ENCODE peak calls at places on chromosomes 4 and X, in five cellular contexts. One of them, this sample, is unnamed.

GRCh38 chrX:137166591-137166990 is 132.8 kb upstream of the GPR101 start:
- DNase-seq in astrocyte: no peak
- DNase-seq in stromal cell of bone marrow: no peak
- DNase-seq in foreskin keratinocyte: no peak
- DNase-seq in GM12892: no peak
- DNase-seq in this sample: no peak

GRCh38 chr4:155759372-155760252 is 791 bp downstream of the GUCY1B1 start:
- DNase-seq in stromal cell of bone marrow: no peak
- DNase-seq in astrocyte: no peak
- DNase-seq in foreskin keratinocyte: no peak
- DNase-seq in GM12892: no peak
- DNase-seq in this sample: no peak

GRCh38 chr4:38145741-38146140 is 185.5 kb downstream of the PTTG2 start:
- DNase-seq in astrocyte: peak
- DNase-seq in GM12892: no peak
- DNase-seq in foreskin keratinocyte: no peak
- DNase-seq in stromal cell of bone marrow: no peak
- DNase-seq in this sample: no peak

GRCh38 chr4:159307929-159308328 is 205.1 kb downstream of the RAPGEF2 start:
- DNase-seq in foreskin keratinocyte: no peak
- DNase-seq in stromal cell of bone marrow: no peak
- DNase-seq in astrocyte: no peak
- DNase-seq in GM12892: no peak
- DNase-seq in this sample: no peak

GRCh38 chrX:132092439-132093065 is 35.3 kb downstream of the FRMD7 start:
- DNase-seq in stromal cell of bone marrow: peak
- DNase-seq in foreskin keratinocyte: no peak
- DNase-seq in GM12892: peak
- DNase-seq in astrocyte: peak
- DNase-seq in this sample: peak

GRCh38 chr4:165343353-165344191 is 16.1 kb downstream of the MSMO1 start:
- DNase-seq in foreskin keratinocyte: no peak
- DNase-seq in astrocyte: no peak
- DNase-seq in stromal cell of bone marrow: no peak
- DNase-seq in GM12892: no peak
- DNase-seq in this sample: no peak

GRCh38 chrX:136619889-136620505 is 28.0 kb upstream of the CD40LG start:
- DNase-seq in astrocyte: no peak
- DNase-seq in GM12892: no peak
- DNase-seq in stromal cell of bone marrow: no peak
- DNase-seq in foreskin keratinocyte: no peak
- DNase-seq in this sample: no peak

GRCh38 chrX:15606064-15606590 is 5.4 kb upstream of the ACE2 start:
- DNase-seq in foreskin keratinocyte: no peak
- DNase-seq in astrocyte: no peak
- DNase-seq in GM12892: no peak
- DNase-seq in stromal cell of bone marrow: no peak
- DNase-seq in this sample: no peak

GRCh38 chrX:151871244-151871643 is 41.4 kb upstream of the MAGEA4 start:
- DNase-seq in astrocyte: peak
- DNase-seq in foreskin keratinocyte: peak
- DNase-seq in stromal cell of bone marrow: peak
- DNase-seq in GM12892: no peak
- DNase-seq in this sample: no peak

GRCh38 chrX:77740376-77740905 is 45.6 kb downstream of the ATRX start:
- DNase-seq in astrocyte: no peak
- DNase-seq in stromal cell of bone marrow: no peak
- DNase-seq in GM12892: no peak
- DNase-seq in foreskin keratinocyte: no peak
- DNase-seq in this sample: no peak

GRCh38 chr4:156109943-156110925 is 156.6 kb upstream of the CTSO start:
- DNase-seq in stromal cell of bone marrow: no peak
- DNase-seq in astrocyte: peak
- DNase-seq in foreskin keratinocyte: peak
- DNase-seq in GM12892: no peak
- DNase-seq in this sample: no peak

GRCh38 chr4:81214518-81215218 is 354 bp downstream of the PRKG2 start:
- DNase-seq in GM12892: peak
- DNase-seq in foreskin keratinocyte: no peak
- DNase-seq in astrocyte: peak
- DNase-seq in stromal cell of bone marrow: no peak
- DNase-seq in this sample: no peak

GRCh38 chr4:99135541-99136173 is 8.4 kb downstream of the ADH4 start:
- DNase-seq in stromal cell of bone marrow: no peak
- DNase-seq in astrocyte: no peak
- DNase-seq in foreskin keratinocyte: no peak
- DNase-seq in GM12892: no peak
- DNase-seq in this sample: no peak

This sample was measured in GM12864.